ENCODE peak calls at places on chromosomes 5 and 9, in nine cellular contexts. R is coronary artery, M is sigmoid colon, Y is kidney epithelial cell, T is right lobe of liver, Q is endothelial cell, G is stomach, A is HFF-Myc, E is WTC11. N is an unnamed sample.

GRCh38 chr5:136191304-136192014 is 1.5 kb downstream of the SMIM32 start:
- DNase-seq in M (peak; percentile 54), Y (no peak), G (no peak), Q (peak; percentile 55), A (no peak), T (peak; percentile 38), R (no peak), E (peak; percentile 53), N (peak; percentile 57)

GRCh38 chr5:56481147-56481997 is 248.2 kb upstream of the ANKRD55 start:
- DNase-seq in E (peak; percentile 45), G (peak; percentile 46), M (peak; percentile 76), A (no peak), R (no peak), Q (peak; percentile 52), Y (no peak), T (peak; percentile 39), N (peak; percentile 55)

GRCh38 chr5:75037106-75037505 is 15.3 kb downstream of the GCNT4 start:
- DNase-seq in Y (peak; percentile 90), R (no peak), Q (no peak), T (no peak), G (peak; percentile 65), A (peak; percentile 43), M (no peak), E (no peak), N (peak; percentile 89)

GRCh38 chr5:153463806-153464205 is 26.7 kb upstream of the GRIA1 start:
- DNase-seq in A (peak; percentile 37), G (no peak), R (no peak), Y (no peak), M (no peak), Q (no peak), T (no peak), E (no peak), N (peak; percentile 91)

GRCh38 chr5:1474183-1474839 is 29.1 kb upstream of the SLC6A3 start:
- DNase-seq in E (no peak), A (no peak), M (peak; percentile 58), Y (no peak), Q (no peak), T (peak; percentile 21), R (no peak), G (no peak), N (no peak)

GRCh38 chr9:133519693-133520092 is 5.1 kb downstream of the MYMK start:
- DNase-seq in G (no peak), M (no peak), A (no peak), R (no peak), Q (no peak), Y (no peak), E (no peak), T (no peak), N (no peak)

GRCh38 chr9:79254900-79255651 is 316.7 kb upstream of the TLE4 start:
- DNase-seq in Q (no peak), A (no peak), T (no peak), Y (no peak), R (no peak), M (no peak), G (no peak), E (peak; percentile 42), N (no peak)

GRCh38 chr9:2336055-2336454 is 285.5 kb upstream of the VLDLR start:
- DNase-seq in G (no peak), M (no peak), R (no peak), Y (no peak), A (no peak), Q (no peak), E (no peak), T (no peak), N (peak; percentile 7)

GRCh38 chr5:935510-936084 is 42.9 kb downstream of the TRIP13 start:
- DNase-seq in M (peak; percentile 29), Y (no peak), T (no peak), G (no peak), Q (no peak), A (no peak), R (no peak), E (no peak), N (no peak)

GRCh38 chr5:56412601-56413379 is 179.7 kb upstream of the ANKRD55 start:
- DNase-seq in Y (no peak), E (no peak), G (peak; percentile 41), T (peak; percentile 49), R (no peak), A (no peak), M (peak; percentile 80), Q (no peak), N (no peak)

GRCh38 chr5:125232779-125233230 is 486.4 kb upstream of the ZNF608 start:
- DNase-seq in T (no peak), R (no peak), E (no peak), Q (no peak), G (no peak), M (no peak), A (peak; percentile 95), Y (peak; percentile 25), N (peak; percentile 94)

GRCh38 chr5:95159603-95160002 is 125.3 kb downstream of the MCTP1 start:
- DNase-seq in M (no peak), A (no peak), Y (no peak), G (no peak), E (no peak), T (no peak), R (no peak), Q (no peak), N (no peak)

GRCh38 chr5:174338204-174339010 is 292.9 kb downstream of the NSG2 start:
- DNase-seq in A (no peak), Y (no peak), G (no peak), M (no peak), Q (no peak), E (no peak), R (peak; percentile 64), T (no peak), N (no peak)

GRCh38 chr9:127021664-127022337 is 100.6 kb downstream of the ANGPTL2 start:
- DNase-seq in E (no peak), T (peak; percentile 27), M (peak; percentile 98), A (peak; percentile 96), Q (no peak), Y (no peak), G (peak; percentile 47), R (peak; percentile 91), N (peak; percentile 97)

GRCh38 chr5:670396-671270 is 22.5 kb downstream of the TPPP start:
- DNase-seq in A (no peak), T (no peak), Q (no peak), R (no peak), Y (no peak), E (no peak), M (no peak), G (no peak), N (no peak)

GRCh38 chr5:132487841-132488555 is 2.6 kb downstream of the IRF1 start:
- DNase-seq in M (peak; percentile 57), T (no peak), R (peak; percentile 55), Y (no peak), G (peak; percentile 25), A (no peak), E (no peak), Q (no peak), N (no peak)

GRCh38 chr9:130239741-130240241 is 25.8 kb upstream of the HMCN2 start:
- DNase-seq in Q (no peak), E (no peak), M (peak; percentile 68), A (no peak), R (no peak), T (peak; percentile 51), Y (peak; percentile 53), G (no peak), N (peak; percentile 19)

GRCh38 chr5:96718635-96719077 is 56.5 kb downstream of the CAST start:
- DNase-seq in A (no peak), R (no peak), T (peak; percentile 35), Y (no peak), G (peak; percentile 38), E (no peak), Q (no peak), M (no peak), N (no peak)

GRCh38 chr5:2038337-2039179 is 155.8 kb upstream of the IRX4 start:
- DNase-seq in T (peak; percentile 81), A (no peak), Y (no peak), E (peak; percentile 93), G (peak; percentile 63), Q (peak; percentile 88), R (no peak), M (no peak), N (peak; percentile 88)

GRCh38 chr5:74541381-74541781 is 99.1 kb downstream of the ENC1 start:
- DNase-seq in Y (no peak), M (no peak), E (no peak), R (no peak), A (peak; percentile 61), Q (no peak), G (no peak), T (no peak), N (peak; percentile 44)

GRCh38 chr5:155260798-155261197 is 247.2 kb downstream of the KIF4B start:
- DNase-seq in M (no peak), E (peak; percentile 49), T (no peak), R (no peak), Q (peak; percentile 13), G (no peak), Y (no peak), A (no peak), N (no peak)
- TF ChIP-seq CTCF in M (no peak), E (peak; percentile 22), T (no peak), R (no peak), Q (peak; percentile 27), G (no peak), Y (peak; percentile 39), A (no peak), N (no peak)

GRCh38 chr5:69048233-69048632 is 45.6 kb upstream of the SLC30A5 start:
- DNase-seq in Y (no peak), Q (no peak), M (no peak), G (no peak), E (no peak), T (no peak), A (no peak), R (no peak), N (no peak)
- TF ChIP-seq CTCF in Y (peak; percentile 30), Q (no peak), M (no peak), G (no peak), E (no peak), T (peak; percentile 28), A (peak; percentile 29), R (no peak), N (peak; percentile 27)

GRCh38 chr9:74577956-74578355 is 80.8 kb downstream of the RORB start:
- DNase-seq in M (no peak), Q (no peak), A (no peak), E (no peak), G (no peak), Y (no peak), T (no peak), R (no peak), N (no peak)
- TF ChIP-seq CTCF in M (no peak), Q (no peak), A (peak; percentile 15), E (no peak), G (no peak), Y (peak; percentile 13), T (no peak), R (no peak), N (peak; percentile 37)

DNA sequence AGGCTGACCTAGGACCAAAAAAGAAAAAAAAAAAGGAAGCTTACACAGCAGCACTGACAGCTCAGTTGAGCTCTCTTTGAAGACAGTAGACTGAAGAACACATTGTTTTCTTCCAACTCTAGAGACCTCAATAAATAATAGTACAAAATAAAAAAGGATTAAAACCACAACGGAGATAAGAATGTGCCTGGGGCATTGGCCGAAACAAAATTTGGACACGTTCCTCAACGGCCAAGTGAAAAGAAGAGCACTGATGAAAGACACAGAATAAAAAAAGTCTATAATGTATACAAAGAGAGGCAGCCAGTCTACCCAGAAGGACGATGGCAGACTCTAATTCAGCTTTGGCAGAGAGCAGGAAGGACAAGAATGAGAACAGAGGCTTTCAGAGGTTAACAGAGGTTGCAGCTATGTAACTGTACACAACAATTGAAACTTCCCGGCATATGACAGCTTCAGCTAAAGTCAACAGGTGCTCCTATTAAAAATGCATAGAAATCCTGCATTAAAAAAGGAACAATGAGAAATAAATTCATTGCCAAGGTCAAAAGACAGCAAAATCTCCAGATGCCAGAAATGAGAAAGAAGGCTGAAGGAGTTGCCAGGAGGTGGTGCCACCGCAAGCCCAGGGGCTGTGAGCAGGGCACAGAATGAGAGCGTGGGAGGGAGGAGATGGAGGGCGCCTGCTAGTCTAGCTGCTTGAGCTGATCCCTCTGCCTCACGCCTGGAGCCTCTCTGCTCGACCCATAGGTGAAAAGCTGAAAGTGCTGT is 113.9 kb downstream of the DCP2 start:
- DNase-seq in Q (no peak), A (no peak), E (no peak), R (no peak), M (no peak), Y (no peak), T (no peak), G (no peak), N (no peak)
- TF ChIP-seq CTCF in Q (no peak), A (no peak), E (no peak), R (no peak), M (no peak), Y (no peak), T (no peak), G (no peak), N (no peak)

N was measured in foreskin fibroblast.